ENCODE peak calls at places on chromosomes 4 and X, in eight cellular contexts. C is GM12892, X is tibial nerve, I is cardiac muscle cell, G is stromal cell of bone marrow, P is SHP77, Y is fibroblast of lung, M is breast epithelium. O is an unnamed sample.

GRCh38 chr4:159002950-159003349 is 99.9 kb upstream of the RAPGEF2 start:
- DNase-seq in Y (peak), G (peak), P (no peak), X (no peak), C (no peak), M (no peak), I (no peak), O (no peak)

GRCh38 chr4:151567056-151567455 is 158.1 kb downstream of the FHIP1A start:
- DNase-seq in P (no peak), X (no peak), M (no peak), I (no peak), G (no peak), C (no peak), Y (no peak), O (no peak)

GRCh38 chr4:11297627-11298026 is 131.1 kb downstream of the HS3ST1 start:
- DNase-seq in G (no peak), P (no peak), X (no peak), I (no peak), Y (peak), M (no peak), C (no peak), O (no peak)

GRCh38 chrX:41164469-41164868 is 79.2 kb downstream of the USP9X start:
- DNase-seq in X (no peak), I (no peak), Y (no peak), C (no peak), G (no peak), M (no peak), P (no peak), O (no peak)

GRCh38 chrX:49184294-49185061 is 1.7 kb downstream of the PRICKLE3 start:
- DNase-seq in Y (peak), X (peak), P (peak), G (peak), I (peak), C (no peak), M (peak), O (peak)

GRCh38 chr4:1385373-1386340 is 20.6 kb downstream of the NKX1-1 start:
- DNase-seq in G (no peak), I (no peak), C (no peak), Y (no peak), X (no peak), M (peak), P (no peak), O (peak)

GRCh38 chr4:158496030-158496741 is 25.5 kb upstream of the RXFP1 start:
- DNase-seq in P (no peak), X (no peak), Y (no peak), M (no peak), G (no peak), I (peak), C (peak), O (peak)

GRCh38 chr4:83561381-83561780 is 25.5 kb downstream of the GPAT3 start:
- DNase-seq in P (no peak), Y (peak), X (peak), G (peak), I (no peak), M (no peak), C (no peak), O (no peak)

GRCh38 chr4:185738038-185738552 is 73.9 kb downstream of the SORBS2 start:
- DNase-seq in Y (peak), G (peak), M (no peak), X (peak), I (no peak), C (no peak), P (no peak), O (no peak)

GRCh38 chr4:185165605-185166063 is 22.6 kb downstream of the SLC25A4 start:
- DNase-seq in I (no peak), X (no peak), P (no peak), M (no peak), Y (peak), G (peak), C (no peak), O (no peak)

GRCh38 chr4:48931459-48931858 is 24.9 kb upstream of the OCIAD2 start:
- DNase-seq in P (no peak), Y (no peak), X (no peak), G (no peak), C (no peak), M (no peak), I (no peak), O (no peak)

GRCh38 chr4:109611045-109611616 is 51.1 kb downstream of the MCUB start:
- DNase-seq in M (no peak), I (no peak), X (no peak), P (no peak), G (no peak), Y (peak), C (no peak), O (no peak)

GRCh38 chr4:37726666-37727065 is 40.5 kb upstream of the RELL1 start:
- DNase-seq in C (no peak), M (no peak), Y (peak), X (no peak), I (no peak), P (no peak), G (peak), O (no peak)

GRCh38 chr4:55397521-55398321 is 2.0 kb downstream of the TMEM165 start:
- DNase-seq in Y (peak), C (no peak), P (no peak), G (peak), I (no peak), X (no peak), M (no peak), O (no peak)

GRCh38 chr4:133162941-133163340 is 13.8 kb downstream of the PCDH10 start:
- DNase-seq in I (no peak), M (no peak), G (no peak), Y (peak), P (no peak), X (no peak), C (no peak), O (no peak)

O was measured in left ventricle myocardium inferior.